ENCODE peak calls at places on chromosomes 12 and 14, in ten cellular contexts. D is A549; I is frontal cortex; Z is stimulated activated CD4-positive, alpha-beta T cell treated with anti-CD3 and anti-CD28 coated beads, TNF-alpha, amount 100 ng/mL, for 4 hours; O is left ventricle myocardium inferior; Y is NCI-H1092 treated with DMSO at 0.1 percent for 48 hours; N is activated naive CD4-positive, alpha-beta T cell treated with anti-CD3 and anti-CD28 coated beads, Interleukin-2, amount 10 ng/mL, durations not matched to agents 7 days and 5 days; T is stromal cell of bone marrow; X is EL; S is AG09309. G is an unnamed sample.

GRCh38 chr12:117119592-117120198 is 20.5 kb upstream of the TESC start:
- DNase-seq in D (peak; percentile 56), I (no peak), Z (no peak), O (peak; percentile 31), Y (peak; percentile 61), N (peak; percentile 42), T (no peak), X (peak; percentile 25), S (no peak), G (peak; percentile 29)

GRCh38 chr12:4908694-4909396 is 860 bp upstream of the KCNA1 start:
- DNase-seq in D (no peak), I (peak; percentile 26), Z (no peak), O (no peak), Y (peak; percentile 73), N (no peak), T (no peak), X (peak; percentile 7), S (no peak), G (no peak)

GRCh38 chr14:98138666-98139065 is 1133.3 kb downstream of the BCL11B start:
- DNase-seq in D (peak; percentile 13), I (no peak), Z (no peak), O (no peak), Y (peak; percentile 42), N (peak; percentile 77), T (no peak), X (no peak), S (no peak), G (no peak)

GRCh38 chr12:107543841-107544240 is 141.8 kb upstream of the PWP1 start:
- DNase-seq in D (no peak), I (no peak), Z (no peak), O (no peak), Y (no peak), N (no peak), T (no peak), X (no peak), S (no peak), G (no peak)

GRCh38 chr12:8452976-8453616 is 2.7 kb upstream of the CLEC6A start:
- DNase-seq in D (no peak), I (no peak), Z (no peak), O (no peak), Y (no peak), N (no peak), T (no peak), X (no peak), S (no peak), G (peak; percentile 25)

GRCh38 chr12:78418919-78419318 is 445.7 kb upstream of the SYT1 start:
- DNase-seq in D (no peak), I (no peak), Z (no peak), O (no peak), Y (no peak), N (no peak), T (no peak), X (no peak), S (no peak), G (no peak)

GRCh38 chr12:121088208-121088585 is 44.5 kb upstream of the P2RX7 start:
- DNase-seq in D (no peak), I (no peak), Z (no peak), O (no peak), Y (no peak), N (no peak), T (no peak), X (no peak), S (no peak), G (no peak)

GRCh38 chr14:104132981-104133380 is 5.4 kb upstream of the KIF26A start:
- DNase-seq in D (no peak), I (no peak), Z (no peak), O (peak; percentile 11), Y (no peak), N (no peak), T (no peak), X (no peak), S (no peak), G (no peak)

GRCh38 chr12:132026061-132026795 is 76.5 kb downstream of the EP400 start:
- DNase-seq in D (no peak), I (no peak), Z (no peak), O (no peak), Y (no peak), N (no peak), T (no peak), X (no peak), S (no peak), G (no peak)

GRCh38 chr12:132438139-132438700 is 51.7 kb upstream of the FBRSL1 start:
- DNase-seq in D (no peak), I (no peak), Z (no peak), O (no peak), Y (no peak), N (no peak), T (no peak), X (no peak), S (no peak), G (no peak)

GRCh38 chr14:103543140-103543539 is 14.1 kb downstream of the TRMT61A start:
- DNase-seq in D (no peak), I (no peak), Z (no peak), O (no peak), Y (peak; percentile 50), N (no peak), T (no peak), X (no peak), S (no peak), G (no peak)

GRCh38 chr12:54368016-54368708 is 3.9 kb upstream of the GPR84 start:
- DNase-seq in D (no peak), I (no peak), Z (no peak), O (no peak), Y (no peak), N (no peak), T (no peak), X (no peak), S (no peak), G (no peak)

GRCh38 chr12:108784270-108784669 is 53.0 kb upstream of the CORO1C start:
- DNase-seq in D (no peak), I (no peak), Z (no peak), O (no peak), Y (peak; percentile 91), N (no peak), T (no peak), X (no peak), S (no peak), G (no peak)

GRCh38 chr14:61467281-61467680 is 145.9 kb downstream of the PRKCH start:
- DNase-seq in D (no peak), I (no peak), Z (no peak), O (no peak), Y (no peak), N (no peak), T (no peak), X (no peak), S (no peak), G (no peak)

GRCh38 chr12:125871811-125872594 is 806.8 kb downstream of the AACS start:
- DNase-seq in D (no peak), I (no peak), Z (no peak), O (peak; percentile 33), Y (no peak), N (no peak), T (no peak), X (no peak), S (no peak), G (no peak)

GRCh38 chr12:45234134-45234865 is 18.4 kb downstream of the ANO6 start:
- DNase-seq in D (peak; percentile 84), I (no peak), Z (no peak), O (no peak), Y (no peak), N (no peak), T (peak; percentile 98), X (peak; percentile 98), S (peak; percentile 93), G (peak; percentile 86)

GRCh38 chr14:100285021-100285912 is 21.0 kb downstream of the SLC25A29 start:
- DNase-seq in D (peak; percentile 81), I (peak; percentile 92), Z (peak; percentile 65), O (peak; percentile 68), Y (peak; percentile 41), N (peak; percentile 82), T (no peak), X (peak; percentile 72), S (no peak), G (peak; percentile 78)

GRCh38 chr14:68703093-68703492 is 89.8 kb downstream of the ZFP36L1 start:
- DNase-seq in D (peak; percentile 71), I (no peak), Z (no peak), O (no peak), Y (no peak), N (peak; percentile 20), T (peak; percentile 72), X (peak; percentile 84), S (no peak), G (no peak)

GRCh38 chr14:25607095-25607657 is 557.2 kb upstream of the STXBP6 start:
- DNase-seq in D (no peak), I (no peak), Z (no peak), O (no peak), Y (peak; percentile 20), N (no peak), T (no peak), X (no peak), S (no peak), G (no peak)

G was measured in trophoblast cell.